ENCODE peak calls at places on chromosome 10, in six cellular contexts. G is GM23338, M is HCT116, Z is GM23248, T is hepatocyte, D is PC-3. H is an unnamed sample.

GRCh38 chr10:1408656-1409358 is 328.5 kb downstream of the ADARB2 start:
- DNase-seq in G (no peak), M (no peak), Z (no peak), T (no peak), D (no peak), H (no peak)

GRCh38 chr10:33365871-33366411 is 31.5 kb upstream of the NRP1 start:
- DNase-seq in G (no peak), M (peak; percentile 55), Z (peak; percentile 92), T (no peak), D (peak; percentile 100), H (no peak)

GRCh38 chr10:121598261-121599249 is at the start of gene FGFR2:
- DNase-seq in G (peak; percentile 92), M (peak; percentile 56), Z (peak; percentile 67), T (peak; percentile 95), D (peak; percentile 69), H (no peak)

GRCh38 chr10:106705576-106706526 is 458.7 kb downstream of the SORCS1 start:
- DNase-seq in G (peak; percentile 89), M (peak; percentile 10), Z (peak; percentile 75), T (peak; percentile 88), D (peak; percentile 72), H (peak; percentile 56)

GRCh38 chr10:128859738-128860386 is 607.2 kb upstream of the MGMT start:
- DNase-seq in G (peak; percentile 75), M (peak; percentile 34), Z (peak; percentile 51), T (peak; percentile 44), D (peak; percentile 32), H (peak; percentile 44)

GRCh38 chr10:115001506-115002381 is 63.7 kb downstream of the TRUB1 start:
- DNase-seq in G (no peak), M (no peak), Z (peak; percentile 65), T (no peak), D (no peak), H (peak; percentile 65)

GRCh38 chr10:963613-964012 is 24.6 kb upstream of the GTPBP4 start:
- DNase-seq in G (no peak), M (no peak), Z (peak; percentile 14), T (no peak), D (no peak), H (no peak)

GRCh38 chr10:80530251-80530650 is 7.5 kb upstream of the SH2D4B start:
- DNase-seq in G (no peak), M (peak; percentile 27), Z (peak; percentile 34), T (no peak), D (no peak), H (peak; percentile 15)

GRCh38 chr10:9056521-9056920 is 1002.0 kb downstream of the GATA3 start:
- DNase-seq in G (no peak), M (no peak), Z (no peak), T (no peak), D (no peak), H (no peak)

GRCh38 chr10:58894929-58895328 is 281.5 kb upstream of the PHYHIPL start:
- DNase-seq in G (peak; percentile 14), M (no peak), Z (no peak), T (no peak), D (no peak), H (no peak)

GRCh38 chr10:73941300-73941699 is 30.4 kb downstream of the PLAU start:
- DNase-seq in G (no peak), M (no peak), Z (peak; percentile 64), T (no peak), D (peak; percentile 100), H (no peak)

GRCh38 chr10:132685121-132685891 is 100.6 kb downstream of the NKX6-2 start:
- DNase-seq in G (no peak), M (no peak), Z (peak; percentile 37), T (peak; percentile 77), D (peak; percentile 88), H (peak; percentile 3)

GRCh38 chr10:102298899-102299298 is 53.6 kb downstream of the GBF1 start:
- DNase-seq in G (no peak), M (no peak), Z (no peak), T (no peak), D (no peak), H (no peak)

GRCh38 chr10:102302611-102303010 is 57.3 kb downstream of the GBF1 start:
- DNase-seq in G (no peak), M (no peak), Z (no peak), T (no peak), D (peak; percentile 10), H (no peak)

GRCh38 chr10:102297132-102297531 is 51.8 kb downstream of the GBF1 start:
- DNase-seq in G (no peak), M (no peak), Z (no peak), T (no peak), D (no peak), H (no peak)

GRCh38 chr10:102299873-102300272 is 54.5 kb downstream of the GBF1 start:
- DNase-seq in G (no peak), M (no peak), Z (peak; percentile 82), T (no peak), D (peak; percentile 33), H (no peak)

DNA sequence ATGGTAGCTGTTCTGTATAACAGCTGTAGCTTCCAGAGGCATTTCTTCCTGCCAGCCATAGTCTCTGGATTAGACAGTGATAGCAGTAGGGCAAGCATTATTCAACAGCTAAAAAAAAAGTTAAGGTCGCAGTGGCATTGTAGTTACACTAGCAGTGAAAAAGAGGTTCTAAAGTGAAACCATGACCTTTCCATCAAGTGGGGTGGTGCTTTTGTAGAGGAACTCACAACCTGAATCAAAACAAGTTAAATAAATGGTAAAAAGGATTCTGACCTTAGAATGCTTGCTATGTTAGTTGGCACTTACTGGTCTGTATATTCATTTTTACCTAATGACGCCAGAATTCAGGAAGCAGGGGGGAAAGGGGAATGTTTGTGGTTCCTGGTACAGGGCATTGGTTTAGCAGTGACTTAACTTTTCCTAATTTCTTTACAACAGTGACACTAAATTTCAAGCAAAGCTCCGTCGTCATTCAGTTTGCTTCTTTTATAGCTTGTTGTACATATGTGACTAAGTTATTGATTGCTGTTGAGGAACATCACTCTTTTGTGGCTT is 55.0 kb downstream of the GBF1 start:
- DNase-seq in G (no peak), M (no peak), Z (peak; percentile 79), T (no peak), D (peak; percentile 18), H (no peak)
- TF ChIP-seq EZH2phosphoT487 in G (no peak), M (no peak), Z (no peak), T (no peak), D (no peak), H (no peak)

GRCh38 chr10:103838095-103838395 is 17.3 kb downstream of the SH3PXD2A start:
- DNase-seq in G (no peak), M (no peak), Z (no peak), T (no peak), D (no peak), H (no peak)

GRCh38 chr10:103836776-103837344 is 18.5 kb downstream of the SH3PXD2A start:
- DNase-seq in G (no peak), M (no peak), Z (no peak), T (peak; percentile 65), D (no peak), H (no peak)

GRCh38 chr10:103838851-103839512 is 16.4 kb downstream of the SH3PXD2A start:
- DNase-seq in G (no peak), M (no peak), Z (peak; percentile 27), T (no peak), D (no peak), H (no peak)

GRCh38 chr10:103836273-103836672 is 19.1 kb downstream of the SH3PXD2A start:
- DNase-seq in G (no peak), M (no peak), Z (no peak), T (no peak), D (no peak), H (no peak)

DNA sequence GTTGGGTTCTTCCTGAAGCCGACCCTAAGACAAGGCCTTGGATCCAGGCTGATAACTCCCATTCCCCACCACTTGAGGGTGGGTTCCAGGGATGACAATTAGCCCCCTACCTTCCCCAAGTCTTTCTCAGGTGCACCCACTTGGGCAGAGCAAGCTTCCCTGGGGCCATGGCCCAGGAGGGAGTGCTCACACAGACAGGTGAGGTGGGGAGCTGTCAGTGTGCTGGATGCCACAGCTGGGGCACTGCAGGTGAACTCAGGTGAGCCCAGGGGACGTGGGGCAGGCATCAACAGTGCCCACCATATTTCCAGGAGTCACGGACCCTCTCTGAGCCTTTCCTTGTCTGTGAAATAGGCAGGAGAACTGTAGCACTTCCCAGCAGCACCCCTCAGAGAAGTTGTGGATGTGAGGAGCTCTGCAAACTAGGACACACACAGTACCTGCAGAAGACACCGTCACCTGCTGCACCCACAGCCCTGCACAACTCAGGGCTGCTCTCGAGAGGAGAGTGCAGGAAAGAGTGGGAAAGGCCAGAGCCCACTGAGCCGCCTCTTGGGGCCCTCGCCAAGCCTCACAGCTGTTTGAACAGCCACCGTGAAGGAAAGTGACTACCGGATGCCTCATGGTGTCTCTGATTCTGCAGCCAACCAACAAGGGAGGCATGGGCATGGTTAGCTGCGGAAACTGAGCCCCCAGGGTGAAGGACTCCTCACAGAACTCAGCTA is 17.8 kb downstream of the SH3PXD2A start:
- DNase-seq in G (no peak), M (no peak), Z (no peak), T (no peak), D (no peak), H (peak; percentile 70)
- TF ChIP-seq EZH2phosphoT487 in G (no peak), M (no peak), Z (no peak), T (no peak), D (no peak), H (no peak)

GRCh38 chr10:98058311-98058710 is 27.9 kb upstream of the CRTAC1 start:
- DNase-seq in G (no peak), M (no peak), Z (no peak), T (no peak), D (no peak), H (no peak)

GRCh38 chr10:98060079-98060478 is 29.7 kb upstream of the CRTAC1 start:
- DNase-seq in G (no peak), M (no peak), Z (no peak), T (no peak), D (no peak), H (no peak)

GRCh38 chr10:98055875-98056516 is 25.6 kb upstream of the CRTAC1 start:
- DNase-seq in G (peak; percentile 83), M (no peak), Z (no peak), T (peak; percentile 62), D (peak; percentile 31), H (peak; percentile 72)
- TF ChIP-seq EZH2phosphoT487 in G (no peak), M (no peak), Z (no peak), T (no peak), D (no peak), H (no peak)

GRCh38 chr10:44971419-44971818 is 7.2 kb downstream of the DEPP1 start:
- DNase-seq in G (no peak), M (no peak), Z (no peak), T (no peak), D (no peak), H (no peak)
- TF ChIP-seq EZH2phosphoT487 in G (no peak), M (no peak), Z (no peak), T (no peak), D (no peak), H (no peak)

GRCh38 chr10:60661627-60662026 is 116.7 kb upstream of the CDK1 start:
- DNase-seq in G (peak; percentile 37), M (peak; percentile 58), Z (peak; percentile 70), T (no peak), D (peak; percentile 94), H (no peak)

GRCh38 chr10:60666221-60666620 is 112.1 kb upstream of the CDK1 start:
- DNase-seq in G (no peak), M (no peak), Z (peak; percentile 8), T (peak; percentile 20), D (peak; percentile 38), H (no peak)

GRCh38 chr10:60662917-60663614 is 115.2 kb upstream of the CDK1 start:
- DNase-seq in G (no peak), M (peak; percentile 7), Z (peak; percentile 23), T (no peak), D (peak; percentile 54), H (no peak)

GRCh38 chr10:60663850-60664249 is 114.4 kb upstream of the CDK1 start:
- DNase-seq in G (no peak), M (no peak), Z (no peak), T (no peak), D (no peak), H (no peak)

GRCh38 chr10:60664859-60665258 is 113.4 kb upstream of the CDK1 start:
- DNase-seq in G (peak; percentile 49), M (no peak), Z (no peak), T (no peak), D (peak; percentile 52), H (no peak)
- TF ChIP-seq EZH2phosphoT487 in G (no peak), M (no peak), Z (no peak), T (no peak), D (no peak), H (no peak)